ENCODE peak calls at places on chromosomes 7 and 10, in four cellular contexts. K, Z, F and L are unnamed samples.
A peak's percentile ranks its signal among the peaks of the same experiment; 100 is the strongest.

GRCh38 chr7:16954326-16954725 is 72.5 kb upstream of the AGR3 start:
- DNase-seq in K (no peak), Z (no peak), F (no peak), L (no peak)

GRCh38 chr10:47379901-47380300 is 4.2 kb downstream of the ZNF488 start:
- DNase-seq in K (no peak), Z (no peak), F (no peak), L (no peak)

GRCh38 chr7:99352247-99352646 is 22.3 kb upstream of the ARPC1B start:
- DNase-seq in K (no peak), Z (no peak), F (no peak), L (no peak)

GRCh38 chr10:130137077-130137448 is 872 bp downstream of the GLRX3 start:
- DNase-seq in K (peak; percentile 28), Z (no peak), F (no peak), L (no peak)

GRCh38 chr10:96632974-96633373 is 46.2 kb upstream of the TM9SF3 start:
- DNase-seq in K (no peak), Z (no peak), F (no peak), L (no peak)

GRCh38 chr7:131057015-131057518 is 270.6 kb upstream of the MKLN1 start:
- DNase-seq in K (no peak), Z (no peak), F (peak; percentile 68), L (peak; percentile 72)

GRCh38 chr10:63555330-63555729 is 34.1 kb downstream of the REEP3 start:
- DNase-seq in K (no peak), Z (no peak), F (no peak), L (no peak)

GRCh38 chr10:72006026-72006425 is 41.8 kb downstream of the CHST3 start:
- DNase-seq in K (no peak), Z (no peak), F (no peak), L (no peak)

GRCh38 chr7:7857143-7857583 is 111.4 kb upstream of the GLCCI1 start:
- DNase-seq in K (no peak), Z (no peak), F (no peak), L (no peak)

GRCh38 chr10:99906470-99906869 is 103.3 kb downstream of the DNMBP start:
- DNase-seq in K (peak; percentile 97), Z (no peak), F (no peak), L (no peak)

DNA sequence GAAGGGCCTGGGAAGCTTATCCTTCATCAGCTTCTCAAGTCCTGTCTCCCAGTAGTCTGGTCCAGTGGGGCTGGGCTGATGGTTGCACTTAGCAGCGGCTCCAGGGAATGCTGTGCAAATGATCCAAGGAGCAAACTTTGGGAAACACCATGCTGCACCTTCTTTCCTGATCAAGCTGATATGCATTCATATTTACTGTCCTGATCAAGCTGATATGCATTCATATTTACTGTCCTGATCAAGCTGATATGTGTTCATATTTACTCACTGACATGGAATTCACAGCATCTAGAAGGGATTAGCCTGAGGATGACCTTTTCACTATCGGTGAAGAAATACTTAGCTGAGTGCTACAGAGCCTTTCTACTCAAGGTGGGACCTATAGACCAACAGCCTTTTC is 330.7 kb downstream of the BMPER start:
- DNase-seq in K (no peak), Z (no peak), F (no peak), L (no peak)
- H3K27ac ChIP-seq in K (no peak overlapping the region), Z (no peak overlapping the region), F (no peak overlapping the region), L (no peak overlapping the region)

GRCh38 chr7:35734001-35734483 is 39.1 kb upstream of the HERPUD2 start:
- DNase-seq in K (no peak), Z (no peak), F (no peak), L (no peak)
- H3K27ac ChIP-seq in K (no peak overlapping the region), Z (no peak overlapping the region), F (no peak overlapping the region), L (no peak overlapping the region)

GRCh38 chr7:12684733-12685132 is 2.7 kb upstream of the ARL4A start:
- DNase-seq in K (no peak), Z (no peak), F (no peak), L (no peak)

GRCh38 chr7:12685550-12685949 is 1.9 kb upstream of the ARL4A start:
- DNase-seq in K (no peak), Z (no peak), F (peak; percentile 30), L (peak; percentile 19)

GRCh38 chr7:12686234-12686893 is 1.1 kb upstream of the ARL4A start:
- DNase-seq in K (peak; percentile 85), Z (peak; percentile 90), F (peak; percentile 99), L (peak; percentile 98)

GRCh38 chr7:12686894-12687212 is 580 bp upstream of the ARL4A start:
- DNase-seq in K (no peak), Z (no peak), F (no peak), L (no peak)

GRCh38 chr7:12687213-12688171 is at the start of gene ARL4A:
- DNase-seq in K (peak; percentile 100), Z (peak; percentile 99), F (peak; percentile 89), L (peak; percentile 90)
- H3K27ac ChIP-seq in K (peak within 1 kb of the TSS; percentile 96), Z (peak within 1 kb of the TSS; percentile 91), F (peak within 1 kb of the TSS; percentile 94), L (peak within 1 kb of the TSS; percentile 97)

DNA sequence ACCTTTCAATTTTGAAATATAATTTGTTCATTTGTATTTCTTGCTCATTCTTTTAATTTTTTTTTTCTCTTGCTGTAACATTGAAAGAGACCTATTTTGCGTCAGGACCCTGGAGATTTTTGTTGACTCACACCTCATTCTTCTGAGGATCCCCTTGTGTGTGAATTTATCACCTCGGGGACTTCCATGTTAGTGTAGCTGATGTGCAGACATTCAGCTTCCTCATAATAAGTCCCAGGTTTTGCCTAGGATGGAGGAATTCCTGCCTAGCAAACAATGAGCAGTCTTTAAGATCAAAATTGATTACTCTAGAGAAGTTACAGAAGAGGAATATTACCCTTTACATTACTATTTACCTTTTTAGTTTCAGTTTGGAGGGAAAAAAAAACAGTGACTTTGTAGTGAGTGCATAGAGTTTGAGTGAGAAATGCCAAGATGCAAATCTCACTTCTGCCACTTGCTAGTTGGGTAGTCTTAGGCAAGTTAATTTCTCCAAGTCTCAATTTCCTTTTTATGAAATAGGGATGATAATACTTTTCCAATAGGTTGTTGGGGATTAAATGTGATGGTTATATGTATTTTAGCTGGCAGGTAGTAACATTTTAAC is 14.3 kb downstream of the TES start:
- DNase-seq in K (no peak), Z (no peak), F (no peak), L (no peak)
- H3K27ac ChIP-seq in K (no peak overlapping the region), Z (no peak overlapping the region), F (no peak overlapping the region), L (no peak overlapping the region)

GRCh38 chr7:92797693-92798092 is 38.7 kb downstream of the CDK6 start:
- DNase-seq in K (no peak), Z (no peak), F (no peak), L (no peak)
- H3K27ac ChIP-seq in K (no peak overlapping the region), Z (peak overlapping the region; percentile 77), F (no peak overlapping the region), L (no peak overlapping the region)

GRCh38 chr7:92135490-92135889 is 1.2 kb upstream of the CYP51A1 start:
- DNase-seq in K (no peak), Z (no peak), F (no peak), L (no peak)
- H3K27ac ChIP-seq in K (peak overlapping the region; percentile 95), Z (peak overlapping the region; percentile 95), F (peak overlapping the region; percentile 77), L (peak overlapping the region; percentile 95)

GRCh38 chr7:39645482-39646407 is 22.4 kb downstream of the RALA start:
- DNase-seq in K (no peak), Z (no peak), F (no peak), L (no peak)
- H3K27ac ChIP-seq in K (no peak overlapping the region), Z (peak overlapping the region; percentile 77), F (no peak overlapping the region), L (no peak overlapping the region)

DNA sequence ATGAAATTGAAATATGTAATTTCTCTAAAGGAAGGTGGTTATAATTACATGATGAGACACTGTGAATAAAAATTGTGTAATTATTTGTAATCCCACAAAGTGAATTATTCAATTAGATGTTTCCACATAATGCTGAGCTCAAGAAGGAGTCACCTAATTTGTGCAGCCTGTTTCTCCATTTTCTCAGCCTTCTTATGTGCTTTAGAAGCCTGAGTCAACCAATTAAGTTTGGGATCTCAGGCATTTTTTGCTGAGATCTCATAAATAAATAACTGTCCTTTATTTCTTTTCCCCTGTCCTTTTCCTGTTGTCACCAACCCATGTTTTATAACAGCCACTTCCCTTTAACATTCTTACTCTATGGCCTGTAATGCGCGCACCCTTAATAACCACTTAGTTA is 506.5 kb upstream of the SEMA3D start:
- DNase-seq in K (no peak), Z (no peak), F (no peak), L (no peak)
- H3K27ac ChIP-seq in K (no peak overlapping the region), Z (no peak overlapping the region), F (no peak overlapping the region), L (no peak overlapping the region)